ENCODE peak calls at places on chromosomes 12 and 14, in five cellular contexts. U is cardiac fibroblast, R is left lung, F is fibroblast of the aortic adventitia, M is ovary. C is an unnamed sample.

GRCh38 chr14:86596024-86596423 is 1066.1 kb downstream of the FLRT2 start:
- DNase-seq in M (no peak), F (no peak), U (no peak), R (no peak), C (no peak)

GRCh38 chr12:131540138-131540623 is 170.7 kb upstream of the SFSWAP start:
- DNase-seq in R (no peak), U (no peak), M (no peak), F (no peak), C (no peak)

GRCh38 chr12:132717531-132718387 is 7.1 kb downstream of the PGAM5 start:
- DNase-seq in U (no peak), M (no peak), R (no peak), F (no peak), C (no peak)

GRCh38 chr14:75614179-75614578 is 35.8 kb downstream of the FLVCR2 start:
- DNase-seq in U (no peak), M (no peak), R (no peak), F (no peak), C (no peak)

GRCh38 chr12:110758922-110759321 is 16.2 kb upstream of the PPP1CC start:
- DNase-seq in R (no peak), U (no peak), M (no peak), F (no peak), C (no peak)

GRCh38 chr14:67934087-67934486 is 114.5 kb downstream of the RAD51B start:
- DNase-seq in U (peak), M (peak), R (no peak), F (peak), C (peak)

GRCh38 chr14:58078068-58078467 is 73.9 kb downstream of the ARMH4 start:
- DNase-seq in F (peak), U (peak), R (no peak), M (no peak), C (peak)

GRCh38 chr12:130090564-130090963 is 71.7 kb upstream of the FZD10 start:
- DNase-seq in F (no peak), M (no peak), U (no peak), R (no peak), C (no peak)

GRCh38 chr14:105470812-105471771 is 3.5 kb upstream of the CRIP2 start:
- DNase-seq in U (peak), M (no peak), R (no peak), F (no peak), C (no peak)

GRCh38 chr14:52327374-52328226 is 13.5 kb downstream of the PTGER2 start:
- DNase-seq in F (no peak), M (no peak), U (peak), R (no peak), C (peak)

GRCh38 chr14:97266653-97267052 is 469.5 kb downstream of the VRK1 start:
- DNase-seq in M (no peak), R (no peak), U (no peak), F (no peak), C (peak)

GRCh38 chr14:94373708-94374107 is 14.7 kb downstream of the SERPINA1 start:
- DNase-seq in M (no peak), F (peak), U (peak), R (peak), C (peak)

GRCh38 chr14:54226558-54226957 is 170.2 kb upstream of the CDKN3 start:
- DNase-seq in R (no peak), F (no peak), U (no peak), M (no peak), C (no peak)

GRCh38 chr14:54838931-54839512 is 63.6 kb downstream of the GCH1 start:
- DNase-seq in R (no peak), F (no peak), M (no peak), U (no peak), C (no peak)

GRCh38 chr12:65490193-65490592 is 211.7 kb downstream of the MSRB3 start:
- DNase-seq in R (no peak), U (peak), M (no peak), F (peak), C (peak)

GRCh38 chr14:100547633-100548294 is 39.5 kb downstream of the BEGAIN start:
- DNase-seq in R (peak), U (peak), F (no peak), M (peak), C (peak)

GRCh38 chr14:32469388-32470160 is 140.5 kb downstream of the AKAP6 start:
- DNase-seq in R (no peak), M (no peak), U (peak), F (peak), C (peak)

GRCh38 chr14:61051046-61051445 is 70.0 kb downstream of the SLC38A6 start:
- DNase-seq in F (peak), M (peak), R (peak), U (peak), C (peak)

GRCh38 chr12:124993568-124994434 is at the start of gene BRI3BP:
- DNase-seq in R (peak), U (peak), F (peak), M (no peak), C (peak)

GRCh38 chr12:47752121-47752520 is 6.6 kb downstream of the RAPGEF3 start:
- DNase-seq in M (no peak), U (no peak), F (no peak), R (no peak), C (no peak)

GRCh38 chr12:47750229-47750798 is 8.4 kb downstream of the RAPGEF3 start:
- DNase-seq in R (no peak), M (no peak), U (no peak), F (no peak), C (no peak)

GRCh38 chr12:47751561-47751960 is 7.1 kb downstream of the RAPGEF3 start:
- DNase-seq in M (no peak), R (no peak), F (no peak), U (no peak), C (no peak)

GRCh38 chr12:47752552-47752951 is 6.1 kb downstream of the RAPGEF3 start:
- DNase-seq in F (peak), U (peak), R (no peak), M (no peak), C (no peak)

DNA sequence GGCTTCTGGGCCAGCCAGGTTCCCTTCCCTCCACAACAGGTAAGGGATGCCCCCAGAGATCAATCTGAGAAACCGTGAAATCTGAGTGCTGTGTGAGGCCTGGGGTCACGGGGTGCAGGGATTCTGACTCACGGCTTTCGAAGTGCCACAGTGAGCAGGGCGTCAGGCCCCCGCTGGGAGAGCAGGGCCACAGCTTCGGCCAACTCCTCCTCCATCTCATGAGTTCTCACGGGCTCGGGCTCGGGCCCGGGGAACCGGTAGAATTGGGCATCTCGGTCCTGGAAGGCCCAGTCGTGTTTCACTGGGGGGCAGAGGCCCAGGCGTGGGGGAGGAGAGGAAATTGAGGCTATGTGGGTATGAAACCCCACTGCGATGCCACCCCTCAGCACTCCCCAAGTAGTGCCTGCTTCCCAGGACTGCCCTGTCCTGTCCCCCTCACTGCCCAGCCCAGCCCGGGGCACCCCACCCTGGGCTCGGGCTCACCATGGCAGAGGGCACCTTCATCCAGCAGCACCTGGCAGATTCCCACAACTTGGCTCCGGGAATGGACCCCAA is 7.7 kb downstream of the RAPGEF3 start:
- DNase-seq in F (no peak), M (no peak), R (no peak), U (no peak), C (no peak)
- H3K4me3 ChIP-seq in F (no peak), M (no peak), R (no peak), U (no peak), C (no peak)

DNA sequence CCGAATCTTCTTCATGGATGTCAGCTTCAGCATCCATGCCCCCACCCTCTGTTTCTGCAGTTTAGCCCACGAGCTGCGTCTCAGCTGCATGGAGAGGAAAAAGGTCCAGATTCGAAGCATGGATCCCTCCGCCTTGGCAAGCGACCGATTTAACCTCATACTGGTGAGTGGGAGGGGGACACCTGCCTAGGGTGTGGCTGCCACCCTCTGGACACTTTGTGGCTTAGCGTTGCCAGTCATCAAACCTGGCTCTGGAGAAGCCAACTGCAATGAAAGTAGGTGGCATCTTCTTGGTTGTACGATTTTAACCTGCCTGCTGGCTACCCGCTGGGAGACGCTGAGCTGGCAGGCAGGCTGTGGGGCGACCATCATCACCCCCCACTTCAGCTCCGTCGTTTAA is 16.7 kb downstream of the DCAF4 start:
- DNase-seq in M (no peak), R (no peak), F (no peak), U (no peak), C (no peak)
- TF ChIP-seq CTCF in M (no peak), R (no peak), F (no peak), U (no peak), C (no peak)

GRCh38 chr12:128077917-128078298 is 189.1 kb upstream of the TMEM132C start:
- DNase-seq in R (no peak), M (no peak), F (no peak), U (no peak), C (no peak)
- H3K4me3 ChIP-seq in R (no peak), M (no peak), F (no peak), U (no peak), C (no peak)

GRCh38 chr12:120467439-120467838 is 2.1 kb downstream of the SRSF9 start:
- DNase-seq in U (no peak), R (no peak), F (no peak), M (no peak), C (no peak)

GRCh38 chr12:120468271-120468845 is 1.2 kb downstream of the SRSF9 start:
- DNase-seq in R (peak), F (peak), M (peak), U (peak), C (peak)

GRCh38 chr12:120468846-120469449 is 600 bp downstream of the SRSF9 start:
- DNase-seq in R (peak), F (no peak), U (no peak), M (peak), C (no peak)

GRCh38 chr12:120469450-120470149 is at the start of gene SRSF9:
- DNase-seq in F (peak), M (peak), R (peak), U (peak), C (peak)

GRCh38 chr12:120466560-120467315 is 2.8 kb downstream of the SRSF9 start:
- DNase-seq in F (peak), U (peak), R (no peak), M (no peak), C (peak)
- TF ChIP-seq CTCF in F (peak), U (peak), R (no peak), M (no peak), C (peak)

GRCh38 chr12:116735951-116736599 is 1.8 kb downstream of the SPRING1 start:
- DNase-seq in F (no peak), M (no peak), R (peak), U (no peak), C (no peak)
- H3K4me3 ChIP-seq in F (peak), M (no peak), R (peak), U (no peak), C (peak)

DNA sequence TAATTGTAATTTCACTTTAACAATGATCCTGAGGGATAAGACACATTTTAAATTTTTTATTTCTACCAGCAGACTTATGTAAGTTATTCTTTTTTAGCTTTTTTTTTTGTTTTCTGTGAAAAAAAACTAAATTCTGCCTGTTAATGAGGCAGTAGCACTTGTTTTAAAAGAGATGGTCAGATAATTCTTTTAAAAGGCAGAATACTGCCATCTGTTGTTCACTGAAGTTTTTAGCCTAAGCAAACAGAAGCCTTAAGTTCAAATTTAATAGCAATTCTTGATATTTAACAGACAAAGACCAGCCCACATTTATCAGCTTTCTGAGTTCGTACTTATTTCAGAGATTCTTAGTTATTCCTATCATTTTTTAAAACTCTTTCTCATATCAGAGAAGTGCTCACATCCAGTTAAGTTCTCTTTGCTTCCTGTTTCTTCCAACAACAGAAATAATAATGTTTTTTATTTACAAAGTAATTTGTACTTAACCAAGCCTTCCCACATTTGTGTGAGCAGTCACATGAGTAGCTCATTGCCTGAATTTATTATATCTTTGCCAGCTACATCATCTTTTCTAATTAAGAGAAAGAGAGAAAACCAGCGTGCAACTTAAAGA is 93.4 kb upstream of the SLCO1C1 start:
- DNase-seq in R (no peak), U (peak), F (peak), M (no peak), C (peak)
- TF ChIP-seq CTCF in R (peak), U (peak), F (peak), M (peak), C (peak)

DNA sequence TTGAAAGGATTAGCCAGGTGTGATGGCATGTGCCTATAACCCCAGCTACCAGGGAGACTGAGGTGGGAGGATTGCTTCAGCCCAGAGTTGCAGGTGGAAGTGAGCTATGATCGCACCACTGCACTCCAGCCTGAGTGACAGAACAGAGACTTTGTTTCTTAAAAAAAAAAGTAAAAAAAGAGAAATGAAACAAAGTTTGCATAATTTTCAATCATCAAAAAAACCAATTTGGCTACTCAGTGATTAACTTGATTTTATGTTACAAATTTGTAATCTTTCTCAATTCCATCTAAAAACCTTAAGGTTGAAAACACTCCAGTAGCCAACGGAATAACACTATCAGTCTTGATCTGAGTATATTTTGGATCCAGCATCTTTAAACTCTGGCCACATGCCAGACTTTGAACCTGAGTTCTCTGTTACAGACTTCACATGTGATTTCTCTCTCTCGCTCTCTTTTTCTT is 12.6 kb upstream of the DENND5B start:
- DNase-seq in U (no peak), F (no peak), M (no peak), R (no peak), C (no peak)
- H3K4me3 ChIP-seq in U (no peak), F (no peak), M (no peak), R (no peak), C (no peak)

GRCh38 chr12:113940357-113940756 is 25.8 kb downstream of the RBM19 start:
- DNase-seq in R (no peak), U (no peak), F (no peak), M (no peak), C (no peak)
- TF ChIP-seq CTCF in R (no peak), U (no peak), F (no peak), M (no peak), C (no peak)

DNA sequence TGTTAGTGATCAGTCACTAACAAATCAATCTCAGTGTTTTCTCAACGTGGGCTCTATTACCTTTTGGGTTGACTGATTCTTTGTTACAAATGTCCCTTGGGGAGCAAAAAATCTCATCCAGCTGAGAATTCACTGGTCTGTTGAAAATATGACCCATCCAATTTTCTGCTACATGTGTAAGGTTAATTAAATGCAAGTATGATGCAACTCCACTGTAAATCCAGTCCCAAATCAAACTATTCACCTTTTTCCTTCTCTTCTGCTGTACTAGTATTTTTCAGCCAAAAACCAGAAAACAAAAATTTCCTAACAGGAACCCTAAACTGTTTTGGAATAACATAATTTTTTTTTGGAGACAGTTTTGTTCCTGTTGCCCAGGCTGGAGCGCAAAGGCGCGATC is 2.2 kb downstream of the ERH start:
- DNase-seq in U (no peak), M (no peak), R (no peak), F (no peak), C (no peak)
- H3K4me3 ChIP-seq in U (no peak), M (no peak), R (no peak), F (no peak), C (no peak)

DNA sequence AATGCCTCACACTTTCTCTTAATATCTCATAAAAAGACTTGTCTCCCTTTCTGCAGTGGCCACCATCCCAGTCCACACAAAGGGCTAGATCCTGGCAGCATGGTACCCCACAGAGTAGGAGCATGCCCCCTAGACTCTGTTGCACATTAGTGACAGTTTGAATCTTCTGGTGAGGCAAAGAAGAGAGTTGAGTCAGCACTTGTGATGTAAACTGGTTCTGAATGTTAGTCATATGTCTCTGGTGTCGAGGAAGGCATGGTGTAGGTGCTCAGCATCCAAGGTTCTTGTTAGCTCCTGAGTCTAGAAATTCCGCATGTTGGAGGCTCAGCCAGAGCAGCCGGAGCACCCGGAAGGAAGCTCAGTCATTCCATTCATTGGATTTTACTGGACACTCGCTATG is 9.8 kb downstream of the TTC9 start:
- DNase-seq in F (no peak), U (no peak), R (no peak), M (no peak), C (no peak)
- TF ChIP-seq CTCF in F (no peak), U (no peak), R (no peak), M (no peak), C (no peak)